ENCODE peak calls at places on chromosome 22, in five cellular contexts. L is RWPE2, J is breast epithelium, E is upper lobe of right lung, P is WERI-Rb-1. T is an unnamed sample.

GRCh38 chr22:21646608-21647590 is 4.8 kb downstream of the SDF2L1 start:
- DNase-seq in L (no peak), J (peak; percentile 69), E (peak; percentile 75), P (peak; percentile 81), T (peak; percentile 50)

GRCh38 chr22:48755332-48755949 is 1072.2 kb downstream of the BRD1 start:
- DNase-seq in L (no peak), J (no peak), E (no peak), P (no peak), T (no peak)

GRCh38 chr22:25223269-25223850 is 3.9 kb downstream of the CRYBB2 start:
- DNase-seq in L (no peak), J (no peak), E (no peak), P (peak; percentile 29), T (no peak)

GRCh38 chr22:49394116-49394785 is 433.4 kb downstream of the BRD1 start:
- DNase-seq in L (no peak), J (no peak), E (no peak), P (no peak), T (no peak)

GRCh38 chr22:50216161-50216683 is 15.4 kb downstream of the SELENOO start:
- DNase-seq in L (no peak), J (no peak), E (no peak), P (no peak), T (no peak)

GRCh38 chr22:19784396-19785175 is 24.0 kb downstream of the TBX1 start:
- DNase-seq in L (peak; percentile 56), J (no peak), E (no peak), P (no peak), T (no peak)

GRCh38 chr22:27801616-27802388 is at the start of gene MN1:
- DNase-seq in L (no peak), J (no peak), E (peak; percentile 72), P (no peak), T (peak; percentile 14)

GRCh38 chr22:37544955-37545702 is 15.2 kb upstream of the CDC42EP1 start:
- DNase-seq in L (no peak), J (peak; percentile 82), E (peak; percentile 88), P (peak; percentile 73), T (peak; percentile 75)

GRCh38 chr22:37484115-37485005 is 1.8 kb downstream of the MFNG start:
- DNase-seq in L (no peak), J (peak; percentile 55), E (peak; percentile 91), P (peak; percentile 82), T (no peak)

GRCh38 chr22:39318507-39319283 is 728 bp downstream of the RPL3 start:
- DNase-seq in L (no peak), J (peak; percentile 41), E (no peak), P (no peak), T (peak; percentile 28)

GRCh38 chr22:38257170-38257569 is 15.6 kb downstream of the TMEM184B start:
- DNase-seq in L (no peak), J (no peak), E (no peak), P (no peak), T (peak; percentile 50)

GRCh38 chr22:26610072-26610958 is 7.5 kb downstream of the CRYBB1 start:
- DNase-seq in L (peak; percentile 80), J (no peak), E (no peak), P (no peak), T (peak; percentile 92)

GRCh38 chr22:26502688-26503561 is 9.3 kb downstream of the TFIP11 start:
- DNase-seq in L (no peak), J (no peak), E (no peak), P (peak; percentile 49), T (no peak)

GRCh38 chr22:50262460-50262911 is 1.0 kb upstream of the MAPK12 start:
- DNase-seq in L (no peak), J (no peak), E (no peak), P (peak; percentile 53), T (no peak)

GRCh38 chr22:28819253-28820096 is 19.1 kb upstream of the XBP1 start:
- DNase-seq in L (no peak), J (no peak), E (no peak), P (no peak), T (no peak)

GRCh38 chr22:22201185-22201924 is 43.2 kb upstream of the VPREB1 start:
- DNase-seq in L (no peak), J (no peak), E (peak; percentile 77), P (peak; percentile 70), T (peak; percentile 40)

GRCh38 chr22:19974935-19975706 is 33.5 kb upstream of the TXNRD2 start:
- DNase-seq in L (no peak), J (no peak), E (no peak), P (peak; percentile 94), T (peak; percentile 28)

GRCh38 chr22:19548964-19549363 is 24.8 kb upstream of the CLDN5 start:
- DNase-seq in L (no peak), J (no peak), E (no peak), P (no peak), T (no peak)

GRCh38 chr22:36368359-36368983 is 19.3 kb downstream of the MYH9 start:
- DNase-seq in L (no peak), J (peak; percentile 65), E (no peak), P (no peak), T (peak; percentile 46)
- H3K4me3 ChIP-seq in L (no peak overlapping the region), J (no peak overlapping the region), E (no peak overlapping the region), P (no peak overlapping the region), T (no peak overlapping the region)

DNA sequence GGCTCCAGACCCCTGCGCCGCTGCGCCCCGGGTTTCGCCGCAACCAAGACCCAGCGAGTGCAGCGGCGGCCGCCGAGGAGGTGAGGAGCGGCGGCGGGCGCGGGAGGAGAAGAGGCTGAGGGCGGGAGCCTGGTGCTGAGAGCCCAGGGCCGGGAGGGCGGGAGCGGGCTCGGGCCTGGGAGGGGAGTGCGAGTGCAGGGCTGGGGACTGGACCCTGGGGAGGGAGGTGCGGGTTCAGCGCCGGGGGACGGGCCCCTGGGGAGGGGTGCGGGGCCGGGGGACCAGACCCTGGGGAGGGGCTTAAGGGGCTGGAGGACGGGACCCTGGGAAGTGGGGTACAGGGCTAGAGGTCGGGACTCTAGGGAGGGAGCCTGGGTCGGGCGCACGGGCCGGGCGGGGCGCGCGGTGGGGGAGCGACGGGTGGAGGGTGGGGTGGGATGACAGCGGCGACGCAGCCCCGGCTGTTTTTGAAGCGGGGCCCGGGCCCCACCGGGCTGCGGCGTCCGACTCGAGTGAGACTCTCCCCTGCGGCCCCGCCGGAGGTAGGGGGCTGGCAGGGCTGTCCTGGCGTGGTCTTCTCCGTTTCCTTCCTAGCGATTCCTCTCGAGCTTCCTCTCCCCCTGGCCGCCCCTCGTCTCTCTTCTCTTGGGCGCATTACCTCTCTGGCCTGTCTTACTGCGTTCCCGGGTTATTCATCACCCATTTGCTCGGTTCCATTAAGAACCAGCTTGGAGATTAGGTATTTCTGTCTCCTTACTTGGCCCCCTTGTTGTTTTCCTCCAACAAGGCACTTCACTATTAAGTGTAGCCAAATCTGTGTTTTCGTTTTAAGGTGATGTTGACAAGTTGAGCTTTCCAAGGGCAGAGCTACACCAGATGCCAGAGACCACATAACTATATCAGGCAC is 745 bp downstream of the NUP50 start:
- DNase-seq in L (no peak), J (no peak), E (peak; percentile 77), P (peak; percentile 36), T (peak; percentile 25)
- H3K9me3 ChIP-seq in L (no peaks in the 10 kb centered on the region), J (no peaks in the 10 kb centered on the region), E (no peaks in the 10 kb centered on the region), P (no peaks in the 10 kb centered on the region), T (no peaks in the 10 kb centered on the region)

GRCh38 chr22:41074466-41074865 is 17.9 kb upstream of the EP300 start:
- DNase-seq in L (no peak), J (no peak), E (no peak), P (no peak), T (no peak)

GRCh38 chr22:41076857-41077256 is 15.5 kb upstream of the EP300 start:
- DNase-seq in L (no peak), J (no peak), E (no peak), P (no peak), T (no peak)

GRCh38 chr22:41074061-41074460 is 18.3 kb upstream of the EP300 start:
- DNase-seq in L (no peak), J (no peak), E (no peak), P (no peak), T (no peak)

GRCh38 chr22:41074941-41075710 is 17.3 kb upstream of the EP300 start:
- DNase-seq in L (no peak), J (no peak), E (no peak), P (no peak), T (no peak)

DNA sequence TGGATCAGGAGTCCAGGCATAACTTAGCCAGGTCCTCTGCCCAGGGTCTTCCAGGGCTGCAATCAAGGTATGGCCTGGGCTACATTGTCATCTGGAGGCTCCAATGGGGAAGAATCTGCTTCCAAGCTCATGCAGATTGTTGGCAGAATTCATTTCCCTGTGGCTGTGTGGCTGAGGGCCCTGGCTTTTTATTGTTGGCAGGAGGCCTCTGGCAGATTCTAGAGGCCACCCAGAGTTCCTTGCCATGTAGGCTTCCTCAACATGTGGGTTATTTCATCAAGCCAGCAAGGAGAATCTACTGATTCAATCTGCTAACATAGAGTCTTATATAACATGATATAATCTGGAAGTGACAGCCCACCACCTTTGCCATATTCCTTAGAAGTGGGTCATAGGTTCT is 16.4 kb upstream of the EP300 start:
- DNase-seq in L (no peak), J (no peak), E (no peak), P (no peak), T (peak; percentile 35)
- H3K4me3 ChIP-seq in L (no peak overlapping the region), J (no peak overlapping the region), E (no peak overlapping the region), P (no peak overlapping the region), T (no peak overlapping the region)

GRCh38 chr22:47678667-47679287 is 916.3 kb downstream of the TBC1D22A start:
- DNase-seq in L (no peak), J (no peak), E (no peak), P (no peak), T (no peak)

GRCh38 chr22:47678048-47678447 is 915.6 kb downstream of the TBC1D22A start:
- DNase-seq in L (no peak), J (no peak), E (no peak), P (no peak), T (no peak)

GRCh38 chr22:47676685-47677084 is 914.2 kb downstream of the TBC1D22A start:
- DNase-seq in L (no peak), J (no peak), E (no peak), P (no peak), T (no peak)

GRCh38 chr22:47672526-47672925 is 910.1 kb downstream of the TBC1D22A start:
- DNase-seq in L (no peak), J (no peak), E (no peak), P (no peak), T (no peak)

DNA sequence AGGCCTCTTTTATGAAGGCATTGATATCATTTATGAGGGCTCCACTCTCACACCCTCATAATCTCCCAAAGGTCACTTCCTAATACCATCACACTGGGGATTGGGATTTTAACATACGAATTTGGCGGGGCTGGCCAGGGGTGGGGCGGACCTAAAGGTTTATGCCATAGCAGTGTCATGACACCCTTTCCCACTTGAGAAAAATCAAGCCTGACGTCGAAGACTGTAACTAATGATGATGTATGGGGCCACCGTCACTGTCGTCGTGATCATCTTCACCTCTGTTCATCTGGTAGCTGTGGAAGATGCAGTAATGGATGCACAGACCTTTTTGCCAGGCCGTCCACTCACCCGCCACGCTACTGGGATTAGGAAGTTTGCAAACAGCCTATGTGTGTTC is 912.1 kb downstream of the TBC1D22A start:
- DNase-seq in L (no peak), J (no peak), E (no peak), P (no peak), T (no peak)
- H3K9me3 ChIP-seq in L (peaks cover 2% of the 10 kb centered on the region), J (no peaks in the 10 kb centered on the region), E (no peaks in the 10 kb centered on the region), P (no peaks in the 10 kb centered on the region), T (no peaks in the 10 kb centered on the region)

DNA sequence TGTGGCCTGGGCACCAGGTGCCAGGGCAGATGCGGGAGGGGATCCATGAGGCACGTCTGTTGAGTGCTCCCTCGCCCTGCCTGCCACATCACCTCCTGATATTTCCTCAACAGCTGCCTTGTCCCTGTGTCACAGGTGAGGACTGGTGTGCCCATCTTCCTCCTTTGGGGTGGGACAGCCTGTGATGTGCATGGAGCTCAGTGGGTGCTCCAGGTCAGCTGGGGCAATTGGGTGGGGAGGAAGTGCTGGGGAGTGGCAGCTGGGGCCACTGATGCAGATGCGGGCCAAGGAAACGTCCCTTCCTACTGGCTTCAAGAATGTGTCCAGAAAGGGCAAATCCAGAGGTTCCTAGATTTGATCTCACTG is 83.6 kb downstream of the MORC2 start:
- DNase-seq in L (peak; percentile 36), J (no peak), E (no peak), P (no peak), T (no peak)
- H3K4me3 ChIP-seq in L (no peak overlapping the region), J (no peak overlapping the region), E (no peak overlapping the region), P (no peak overlapping the region), T (no peak overlapping the region)